ENCODE peak calls at places on chromosomes 4 and X, in eight cellular contexts. S is RKO; P is activated CD8-positive, alpha-beta memory T cell treated with anti-CD3 and anti-CD28 coated beads, Interleukin-2, amount 50 U/mL, for 48 hours; U is heart left ventricle; N is uterus; F is psoas muscle; M is NCI-H1694 treated with DMSO at 0.1 percent for 48 hours; K is GM20000. T is an unnamed sample.

GRCh38 chrX:13283968-13284914 is 35.6 kb downstream of the ATXN3L start:
- DNase-seq in S (no peak), P (no peak), U (no peak), N (peak; percentile 36), F (no peak), M (no peak), K (no peak), T (no peak)

GRCh38 chr4:5361968-5362367 is 310.7 kb downstream of the STK32B start:
- DNase-seq in S (peak; percentile 37), P (no peak), U (no peak), N (no peak), F (no peak), M (no peak), K (no peak), T (no peak)

GRCh38 chr4:80125252-80126177 is 52.5 kb upstream of the ANTXR2 start:
- DNase-seq in S (peak; percentile 92), P (no peak), U (no peak), N (no peak), F (no peak), M (peak; percentile 37), K (peak; percentile 4), T (no peak)

GRCh38 chr4:2535386-2536192 is 858 bp upstream of the FAM193A start:
- DNase-seq in S (peak; percentile 19), P (peak; percentile 81), U (peak; percentile 53), N (no peak), F (peak; percentile 66), M (no peak), K (peak; percentile 56), T (peak; percentile 78)

GRCh38 chr4:102341201-102341600 is 4.1 kb downstream of the SLC39A8 start:
- DNase-seq in S (no peak), P (no peak), U (no peak), N (no peak), F (no peak), M (no peak), K (no peak), T (no peak)

GRCh38 chr4:56773346-56773745 is 48.2 kb downstream of the SPINK2 start:
- DNase-seq in S (no peak), P (no peak), U (no peak), N (no peak), F (no peak), M (no peak), K (no peak), T (no peak)

GRCh38 chrX:51891821-51892551 is 1.4 kb upstream of the MAGED1 start:
- DNase-seq in S (no peak), P (no peak), U (peak; percentile 28), N (peak; percentile 58), F (peak; percentile 67), M (peak; percentile 75), K (no peak), T (no peak)

GRCh38 chr4:8407756-8408155 is 32.8 kb downstream of the ACOX3 start:
- DNase-seq in S (no peak), P (no peak), U (no peak), N (no peak), F (no peak), M (no peak), K (no peak), T (no peak)

GRCh38 chrX:50700921-50701320 is 113.1 kb downstream of the SHROOM4 start:
- DNase-seq in S (no peak), P (no peak), U (no peak), N (no peak), F (no peak), M (no peak), K (no peak), T (no peak)

GRCh38 chr4:66404149-66404548 is 733.9 kb upstream of the EPHA5 start:
- DNase-seq in S (no peak), P (no peak), U (no peak), N (no peak), F (no peak), M (no peak), K (no peak), T (no peak)

GRCh38 chr4:39770471-39770870 is 72.5 kb downstream of the UBE2K start:
- DNase-seq in S (no peak), P (no peak), U (no peak), N (no peak), F (no peak), M (no peak), K (no peak), T (peak; percentile 67)

GRCh38 chrX:139113682-139114081 is 402.2 kb upstream of the FGF13 start:
- DNase-seq in S (peak; percentile 3), P (no peak), U (no peak), N (no peak), F (no peak), M (no peak), K (no peak), T (no peak)

GRCh38 chrX:96591418-96591817 is 93.2 kb upstream of the DIAPH2 start:
- DNase-seq in S (no peak), P (no peak), U (no peak), N (no peak), F (no peak), M (no peak), K (no peak), T (no peak)

GRCh38 chr4:173257732-173258717 is 76.1 kb downstream of the HMGB2 start:
- DNase-seq in S (peak; percentile 78), P (peak; percentile 56), U (peak; percentile 57), N (peak; percentile 68), F (peak; percentile 54), M (peak; percentile 45), K (peak; percentile 47), T (no peak)

GRCh38 chr4:27779827-27780226 is 919.2 kb downstream of the STIM2 start:
- DNase-seq in S (no peak), P (no peak), U (no peak), N (no peak), F (no peak), M (no peak), K (no peak), T (no peak)

GRCh38 chr4:78776729-78777555 is 792 bp downstream of the BMP2K start:
- DNase-seq in S (peak; percentile 94), P (peak; percentile 71), U (peak; percentile 27), N (peak; percentile 22), F (peak; percentile 57), M (peak; percentile 20), K (peak; percentile 48), T (no peak)

GRCh38 chr4:76022031-76022430 is 1.3 kb downstream of the CXCL10 start:
- DNase-seq in S (no peak), P (no peak), U (no peak), N (no peak), F (no peak), M (no peak), K (no peak), T (no peak)

GRCh38 chrX:152915541-152916241 is 17.8 kb downstream of the ZNF185 start:
- DNase-seq in S (peak; percentile 61), P (no peak), U (no peak), N (peak; percentile 50), F (no peak), M (peak; percentile 66), K (peak; percentile 59), T (no peak)